ENCODE peak calls at places on chromosomes 11 and 22, in four cellular contexts. X is PC-9, L is neural progenitor cell, S is GM23248. B is an unnamed sample.

GRCh38 chr11:12410006-12410728 is 32.8 kb downstream of the PARVA start:
- DNase-seq in S (peak; percentile 66), L (peak; percentile 44), X (peak; percentile 36), B (no peak)

GRCh38 chr22:31081963-31082605 is 966 bp downstream of the SMTN start:
- DNase-seq in X (peak; percentile 46), S (peak; percentile 86), L (no peak), B (no peak)

GRCh38 chr11:116078101-116078561 is 573.9 kb upstream of the CADM1 start:
- DNase-seq in S (no peak), L (peak; percentile 80), X (no peak), B (no peak)

GRCh38 chr11:8717876-8718753 is 35.5 kb downstream of the RPL27A start:
- DNase-seq in L (no peak), S (peak; percentile 83), X (peak; percentile 70), B (no peak)

GRCh38 chr11:34028407-34028804 is 23.1 kb upstream of the CAPRIN1 start:
- DNase-seq in L (no peak), S (peak; percentile 85), X (no peak), B (no peak)

GRCh38 chr11:134261626-134262488 is 8.5 kb downstream of the ACAD8 start:
- DNase-seq in X (no peak), L (peak; percentile 67), S (peak; percentile 49), B (peak; percentile 31)

GRCh38 chr11:124672531-124673215 is 866 bp downstream of the SIAE start:
- DNase-seq in S (no peak), L (no peak), X (no peak), B (no peak)

GRCh38 chr11:100831929-100832480 is 144.9 kb downstream of the ARHGAP42 start:
- DNase-seq in S (peak; percentile 26), L (no peak), X (no peak), B (no peak)

GRCh38 chr11:78927511-78927910 is 352.8 kb upstream of the NARS2 start:
- DNase-seq in S (no peak), L (no peak), X (no peak), B (no peak)

GRCh38 chr11:58867556-58867955 is 23.1 kb upstream of the GLYATL2 start:
- DNase-seq in X (no peak), S (peak; percentile 16), L (no peak), B (no peak)

GRCh38 chr11:104142701-104143100 is 21.2 kb downstream of the PDGFD start:
- DNase-seq in L (no peak), S (no peak), X (no peak), B (no peak)

GRCh38 chr22:22156716-22157499 is 87.7 kb upstream of the VPREB1 start:
- DNase-seq in S (peak; percentile 72), X (no peak), L (peak; percentile 82), B (peak; percentile 57)

GRCh38 chr11:78299000-78299712 is 110.4 kb downstream of the USP35 start:
- DNase-seq in S (no peak), X (no peak), L (peak; percentile 23), B (no peak)

GRCh38 chr11:29755474-29755873 is 261.4 kb downstream of the KCNA4 start:
- DNase-seq in L (no peak), S (no peak), X (no peak), B (no peak)

GRCh38 chr22:25754527-25755202 is 12.7 kb downstream of the MYO18B start:
- DNase-seq in L (no peak), X (no peak), S (peak; percentile 29), B (no peak)

GRCh38 chr11:67006029-67006884 is 16.7 kb upstream of the SYT12 start:
- DNase-seq in X (peak; percentile 79), L (peak; percentile 23), S (peak; percentile 27), B (no peak)

GRCh38 chr11:106012744-106013143 is 9.3 kb downstream of the MSANTD4 start:
- DNase-seq in X (no peak), S (peak; percentile 54), L (no peak), B (no peak)

GRCh38 chr11:9405721-9406120 is 21.3 kb downstream of the IPO7 start:
- DNase-seq in S (peak; percentile 50), X (no peak), L (no peak), B (no peak)

GRCh38 chr22:37529652-37530345 is 10.6 kb upstream of the CARD10 start:
- DNase-seq in X (no peak), S (no peak), L (no peak), B (no peak)

GRCh38 chr11:55942785-55943392 is 6.7 kb upstream of the OR5I1 start:
- DNase-seq in L (peak; percentile 66), X (peak; percentile 49), S (peak; percentile 49), B (no peak)

GRCh38 chr22:50308597-50308935 is 1.1 kb upstream of the PLXNB2 start:
- DNase-seq in L (peak; percentile 39), S (peak; percentile 58), X (no peak), B (no peak)

GRCh38 chr11:80156062-80156461 is 715.2 kb upstream of the TENM4 start:
- DNase-seq in X (no peak), L (no peak), S (no peak), B (no peak)

GRCh38 chr11:100525197-100525596 is 161.9 kb upstream of the ARHGAP42 start:
- DNase-seq in L (no peak), S (no peak), X (no peak), B (no peak)

GRCh38 chr11:30128269-30128932 is 102.4 kb upstream of the FSHB start:
- DNase-seq in X (no peak), L (peak; percentile 45), S (peak; percentile 80), B (no peak)

GRCh38 chr11:70048279-70049024 is 29.7 kb upstream of the ANO1 start:
- DNase-seq in S (peak; percentile 10), L (peak; percentile 69), X (peak; percentile 95), B (no peak)

GRCh38 chr22:32281092-32281491 is 25.9 kb upstream of the SLC5A4 start:
- DNase-seq in S (peak; percentile 31), X (no peak), L (no peak), B (no peak)

GRCh38 chr11:119591836-119592310 is 137.1 kb downstream of the NECTIN1 start:
- DNase-seq in L (no peak), S (no peak), X (peak; percentile 31), B (no peak)

DNA sequence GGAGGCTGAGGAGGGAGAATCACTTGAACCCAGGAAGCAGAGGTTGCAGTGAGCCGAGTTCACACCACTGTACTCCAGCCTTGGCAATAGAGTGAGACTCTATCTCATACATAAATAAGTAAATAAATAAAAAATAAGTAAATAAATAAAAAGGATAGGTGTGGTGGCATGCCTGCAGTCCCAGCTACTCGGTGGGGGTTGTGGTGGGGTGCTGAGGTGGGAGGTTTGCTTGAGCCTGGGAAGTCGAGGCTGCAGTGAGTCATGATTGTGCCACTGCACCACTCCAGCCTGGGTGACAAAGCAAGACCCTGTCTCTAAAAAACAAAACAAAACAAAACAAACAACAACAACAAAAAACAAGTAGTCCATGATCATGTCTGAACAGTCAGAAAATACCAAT is 3.1 kb downstream of the LARGE2 start:
- DNase-seq in S (no peak), X (no peak), L (no peak), B (no peak)
- H3K36me3 ChIP-seq in S (no peaks in the 10 kb centered on the region), X (no peaks in the 10 kb centered on the region), L (no peaks in the 10 kb centered on the region), B (no peaks in the 10 kb centered on the region)

DNA sequence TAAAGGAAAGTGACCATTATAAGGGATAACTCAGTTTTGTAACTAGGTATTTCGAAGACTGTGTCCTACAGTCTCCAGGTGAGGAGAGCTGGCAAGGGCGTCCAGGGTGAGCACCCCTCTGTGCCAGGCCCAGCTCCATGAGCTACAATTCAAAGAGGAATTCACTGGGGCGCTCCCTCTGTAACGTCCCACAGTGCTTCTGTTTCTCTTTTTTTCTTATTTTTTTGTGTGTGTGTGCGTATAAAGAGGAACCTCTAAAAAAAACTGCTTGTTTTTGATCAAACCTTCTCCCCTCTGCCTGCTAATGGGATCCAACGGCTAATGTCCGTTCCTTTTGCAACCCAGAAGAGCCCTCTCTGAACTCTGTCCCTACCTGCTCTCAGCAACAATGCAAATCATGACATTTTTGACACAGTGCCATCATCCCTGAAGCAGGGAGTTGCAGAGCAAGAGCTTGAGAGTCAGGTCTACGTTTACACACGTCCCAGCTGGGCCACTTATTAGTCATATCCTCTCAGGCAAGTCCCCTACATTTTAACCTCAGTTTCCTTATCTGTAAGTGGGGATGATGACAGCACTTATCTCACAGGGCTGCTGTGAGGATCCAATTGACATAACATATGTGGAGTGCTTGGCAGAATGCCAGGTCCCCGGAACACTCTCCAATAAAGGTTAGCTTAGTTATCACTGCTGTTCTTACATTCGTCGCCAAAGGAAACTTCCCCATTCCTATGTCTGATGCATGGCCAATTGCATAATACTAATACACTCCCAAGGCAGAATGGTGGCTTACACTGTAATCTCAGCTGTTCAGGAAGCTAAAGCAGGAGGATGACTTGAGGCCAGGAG is 16.9 kb downstream of the ASCC2 start:
- DNase-seq in L (no peak), S (peak; percentile 83), X (peak; percentile 100), B (no peak)
- H3K36me3 ChIP-seq in L (no peaks in the 10 kb centered on the region), S (peaks cover 33% of the 10 kb centered on the region), X (peaks cover 11% of the 10 kb centered on the region), B (peaks cover 56% of the 10 kb centered on the region)

DNA sequence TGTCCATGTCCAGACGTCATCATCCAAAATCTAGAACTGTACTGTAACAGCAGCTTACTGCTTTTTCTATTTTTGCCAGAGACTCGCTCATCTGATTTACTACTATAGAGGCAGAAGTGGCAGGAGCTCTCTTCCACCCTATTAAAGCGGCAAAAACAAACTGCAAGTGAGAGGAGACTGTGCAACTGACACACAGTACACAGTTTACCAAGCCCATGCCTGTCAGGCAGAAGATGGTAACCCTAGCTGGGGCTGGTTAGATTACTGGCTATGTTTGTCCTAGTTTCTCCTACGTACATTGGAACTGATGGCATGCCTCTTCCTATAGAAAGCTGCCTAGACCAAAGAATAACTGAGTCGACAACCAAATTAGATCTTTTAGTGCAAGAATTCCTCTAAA is 51.8 kb downstream of the CELF1 start:
- DNase-seq in L (no peak), X (no peak), S (no peak), B (no peak)
- H3K36me3 ChIP-seq in L (peaks cover 3% of the 10 kb centered on the region), X (peaks cover 13% of the 10 kb centered on the region), S (no peaks in the 10 kb centered on the region), B (peaks cover 12% of the 10 kb centered on the region)

GRCh38 chr22:20118572-20119020 is 1.6 kb upstream of the TRMT2A start:
- DNase-seq in L (peak; percentile 27), X (no peak), S (peak; percentile 27), B (no peak)

GRCh38 chr22:20124083-20124787 is 7.2 kb upstream of the TRMT2A start:
- DNase-seq in X (no peak), L (no peak), S (no peak), B (no peak)

GRCh38 chr22:20125201-20126174 is 6.1 kb upstream of the ZDHHC8 start:
- DNase-seq in S (no peak), X (no peak), L (no peak), B (no peak)

GRCh38 chr22:20123364-20124082 is 6.5 kb upstream of the TRMT2A start:
- DNase-seq in X (no peak), L (no peak), S (no peak), B (no peak)

GRCh38 chr22:20121856-20122415 is 4.9 kb upstream of the TRMT2A start:
- DNase-seq in L (no peak), S (no peak), X (no peak), B (no peak)
- H3K36me3 ChIP-seq in L (peaks cover 3% of the 10 kb centered on the region), S (peaks cover 14% of the 10 kb centered on the region), X (no peaks in the 10 kb centered on the region), B (peaks cover 62% of the 10 kb centered on the region)